ENCODE peak calls at places on chromosomes 7 and 10, in eight cellular contexts. X, W, Q, S, K, E, A and Z are unnamed samples.

GRCh38 chr7:94384315-94384714 is 10.4 kb upstream of the COL1A2 start:
- DNase-seq in X (no peak), W (no peak), Q (no peak), S (no peak), K (no peak), E (no peak), A (no peak), Z (no peak)

GRCh38 chr10:9301148-9301547 is 1246.7 kb downstream of the GATA3 start:
- DNase-seq in X (no peak), W (no peak), Q (no peak), S (no peak), K (no peak), E (no peak), A (no peak), Z (no peak)

GRCh38 chr10:132982301-132982989 is 40.1 kb upstream of the CFAP46 start:
- DNase-seq in X (no peak), W (no peak), Q (no peak), S (no peak), K (no peak), E (peak; percentile 32), A (no peak), Z (no peak)

GRCh38 chr7:214410-215212 is 22.2 kb downstream of the FAM20C start:
- DNase-seq in X (peak; percentile 79), W (peak; percentile 60), Q (no peak), S (no peak), K (no peak), E (peak; percentile 92), A (no peak), Z (no peak)

GRCh38 chr7:73828107-73828803 is 2.5 kb upstream of the CLDN4 start:
- DNase-seq in X (no peak), W (peak; percentile 89), Q (no peak), S (peak; percentile 20), K (no peak), E (peak; percentile 63), A (no peak), Z (no peak)

GRCh38 chr10:48470115-48470892 is 134.6 kb downstream of the ARHGAP22 start:
- DNase-seq in X (no peak), W (peak; percentile 72), Q (no peak), S (no peak), K (no peak), E (peak; percentile 16), A (no peak), Z (no peak)

GRCh38 chr10:22646291-22646926 is 68.0 kb downstream of the PIP4K2A start:
- DNase-seq in X (no peak), W (no peak), Q (peak; percentile 19), S (no peak), K (no peak), E (peak; percentile 27), A (no peak), Z (no peak)

GRCh38 chr7:44048031-44048795 is 3.7 kb downstream of the DBNL start:
- DNase-seq in X (no peak), W (no peak), Q (no peak), S (no peak), K (no peak), E (no peak), A (no peak), Z (no peak)

GRCh38 chr10:112246-112645 is 23.0 kb upstream of the ZMYND11 start:
- DNase-seq in X (peak; percentile 19), W (peak; percentile 33), Q (no peak), S (no peak), K (no peak), E (peak; percentile 35), A (no peak), Z (no peak)

GRCh38 chr7:2169923-2170575 is 62.7 kb downstream of the MAD1L1 start:
- DNase-seq in X (peak; percentile 82), W (no peak), Q (no peak), S (no peak), K (no peak), E (no peak), A (no peak), Z (no peak)

GRCh38 chr10:63366933-63367332 is 98.8 kb downstream of the JMJD1C start:
- DNase-seq in X (no peak), W (no peak), Q (no peak), S (no peak), K (no peak), E (no peak), A (no peak), Z (no peak)
- TF ChIP-seq CTCF in X (no peak), W (no peak), Q (no peak), S (no peak), K (no peak), E (no peak), A (no peak), Z (no peak)

GRCh38 chr7:132319481-132319880 is 256.8 kb downstream of the PLXNA4 start:
- DNase-seq in X (no peak), W (no peak), Q (no peak), S (no peak), K (no peak), E (no peak), A (no peak), Z (no peak)

GRCh38 chr7:132322981-132323380 is 253.3 kb downstream of the PLXNA4 start:
- DNase-seq in X (no peak), W (no peak), Q (no peak), S (no peak), K (no peak), E (no peak), A (no peak), Z (no peak)

GRCh38 chr7:132317856-132318255 is 258.4 kb downstream of the PLXNA4 start:
- DNase-seq in X (no peak), W (no peak), Q (no peak), S (no peak), K (no peak), E (no peak), A (no peak), Z (no peak)

GRCh38 chr7:132318338-132319318 is 257.6 kb downstream of the PLXNA4 start:
- DNase-seq in X (peak; percentile 82), W (peak; percentile 90), Q (peak; percentile 83), S (peak; percentile 85), K (peak; percentile 66), E (peak; percentile 78), A (peak; percentile 21), Z (peak; percentile 59)

GRCh38 chr7:132321387-132321786 is 254.9 kb downstream of the PLXNA4 start:
- DNase-seq in X (no peak), W (no peak), Q (no peak), S (no peak), K (no peak), E (no peak), A (no peak), Z (no peak)
- TF ChIP-seq CTCF in X (no peak), W (peak; percentile 18), Q (no peak), S (no peak), K (no peak), E (no peak), A (no peak), Z (no peak)

DNA sequence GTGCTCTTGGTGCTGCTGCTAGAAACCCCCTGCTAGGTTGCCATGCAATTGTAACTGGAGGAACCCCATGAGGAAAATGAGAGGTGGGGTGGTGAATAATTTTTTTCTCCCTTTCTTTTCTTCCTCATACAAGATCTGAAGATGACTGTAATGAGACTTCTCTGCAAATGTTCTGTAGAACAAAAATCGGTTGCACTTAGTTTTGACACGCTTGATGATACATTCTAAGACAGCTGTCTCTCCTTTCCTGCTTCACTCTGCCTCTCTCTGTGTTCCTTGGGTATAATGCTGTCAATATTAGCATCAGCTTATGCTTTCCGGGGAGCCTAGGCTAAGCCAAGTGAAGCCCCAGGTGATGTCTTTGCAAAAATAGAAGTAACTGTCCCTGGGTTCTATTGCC is 721.5 kb downstream of the POM121L12 start:
- DNase-seq in X (no peak), W (no peak), Q (no peak), S (no peak), K (no peak), E (no peak), A (no peak), Z (no peak)
- TF ChIP-seq CTCF in X (no peak), W (no peak), Q (no peak), S (no peak), K (no peak), E (no peak), A (no peak), Z (no peak)

DNA sequence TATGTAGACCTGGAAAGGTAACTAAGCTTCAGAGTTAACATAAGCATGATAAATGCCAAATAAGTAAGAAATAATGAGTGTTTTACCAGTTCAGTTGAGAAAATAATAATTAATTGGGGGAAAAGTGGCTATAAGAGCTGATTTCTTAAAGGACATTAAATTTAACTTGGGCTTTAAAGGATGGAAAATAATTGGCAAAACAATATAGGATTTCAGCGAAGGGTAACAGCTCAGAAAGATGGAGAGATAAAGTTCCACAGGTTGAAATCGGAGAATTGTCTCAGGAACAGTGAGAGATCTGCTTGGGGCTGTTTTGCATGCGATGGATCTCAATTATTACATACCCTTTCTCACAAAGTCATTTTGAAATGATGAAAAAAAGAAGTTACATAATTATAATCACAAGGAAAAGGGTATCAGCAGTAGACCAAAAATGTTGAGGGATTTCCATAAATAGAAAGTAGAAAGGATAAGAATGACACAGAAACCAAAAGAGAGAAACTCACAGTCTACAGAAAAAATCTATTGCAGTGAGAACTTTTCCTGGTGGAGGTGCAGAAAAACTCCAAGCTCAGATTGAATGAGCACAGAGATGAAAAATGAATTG is 40.1 kb upstream of the ITGB8 start:
- DNase-seq in X (no peak), W (no peak), Q (no peak), S (no peak), K (no peak), E (no peak), A (no peak), Z (no peak)
- TF ChIP-seq CTCF in X (no peak), W (no peak), Q (no peak), S (no peak), K (no peak), E (no peak), A (no peak), Z (no peak)

DNA sequence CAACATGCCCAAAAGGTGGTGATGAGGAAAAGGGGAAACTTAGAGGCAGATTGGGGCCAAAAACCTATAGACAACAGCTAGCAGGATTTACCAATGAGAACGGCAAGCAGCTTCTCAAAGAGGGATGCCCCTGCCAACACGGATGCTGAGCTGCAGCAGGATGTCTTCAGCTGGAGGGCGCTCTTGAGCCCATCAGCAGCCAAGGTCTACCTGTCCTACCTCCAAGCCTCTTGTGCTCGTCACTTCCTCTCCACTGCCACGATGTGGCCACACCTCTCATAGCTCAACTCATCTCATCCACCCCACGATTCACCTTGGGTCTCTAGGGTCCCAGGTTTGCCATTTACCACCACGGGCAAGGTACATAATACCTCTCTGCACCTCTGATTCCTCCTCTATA is 36.5 kb downstream of the DLG5 start:
- DNase-seq in X (no peak), W (no peak), Q (no peak), S (no peak), K (no peak), E (no peak), A (no peak), Z (no peak)
- TF ChIP-seq CTCF in X (no peak), W (peak; percentile 13), Q (no peak), S (peak; percentile 13), K (no peak), E (no peak), A (no peak), Z (no peak)